ENCODE peak calls at places on chromosomes 1 and 21, in nine cellular contexts. Y is left lung, W is pancreas, N is left ventricle myocardium inferior, T is astrocyte, S is heart right ventricle, A is BE2C, V is uterus, Q is foreskin keratinocyte. C is an unnamed sample. For H3K27me3, the result is how much of the 10 kb centered on the place peaks cover.

GRCh38 chr1:174021611-174022079 is 512 bp downstream of the RC3H1 start:
- DNase-seq in Y (peak), W (no peak), N (peak), T (peak), S (peak), A (peak), V (peak), Q (peak), C (no peak)

GRCh38 chr1:155175281-155175926 is 1.8 kb downstream of the TRIM46 start:
- DNase-seq in Y (peak), W (no peak), N (no peak), T (no peak), S (peak), A (peak), V (no peak), Q (no peak), C (no peak)

GRCh38 chr1:42567038-42567437 is 91.2 kb upstream of the PPIH start:
- DNase-seq in Y (no peak), W (no peak), N (no peak), T (no peak), S (no peak), A (no peak), V (no peak), Q (no peak), C (no peak)

GRCh38 chr1:204384636-204385354 is 25.1 kb upstream of the PLEKHA6 start:
- DNase-seq in Y (peak), W (no peak), N (peak), T (peak), S (peak), A (peak), V (peak), Q (peak), C (no peak)

GRCh38 chr1:59020151-59020997 is 236.5 kb upstream of the JUN start:
- DNase-seq in Y (no peak), W (no peak), N (peak), T (peak), S (peak), A (no peak), V (peak), Q (peak), C (no peak)

GRCh38 chr1:26084844-26085243 is 17.4 kb upstream of the TRIM63 start:
- DNase-seq in Y (no peak), W (no peak), N (no peak), T (no peak), S (no peak), A (no peak), V (no peak), Q (no peak), C (no peak)

GRCh38 chr1:109928591-109929111 is 18.0 kb downstream of the CSF1 start:
- DNase-seq in Y (no peak), W (peak), N (peak), T (peak), S (peak), A (peak), V (peak), Q (no peak), C (peak)

GRCh38 chr21:22019766-22020165 is 1021.6 kb downstream of the NCAM2 start:
- DNase-seq in Y (no peak), W (no peak), N (no peak), T (no peak), S (no peak), A (no peak), V (no peak), Q (peak), C (peak)

GRCh38 chr1:152188673-152189591 is 29.9 kb upstream of the RPTN start:
- DNase-seq in Y (peak), W (peak), N (peak), T (peak), S (peak), A (peak), V (peak), Q (peak), C (peak)

GRCh38 chr1:85189120-85189519 is 11.7 kb downstream of the SYDE2 start:
- DNase-seq in Y (no peak), W (no peak), N (no peak), T (no peak), S (no peak), A (no peak), V (no peak), Q (no peak), C (no peak)

GRCh38 chr1:83822206-83822605 is 176.7 kb downstream of the TTLL7 start:
- DNase-seq in Y (no peak), W (no peak), N (no peak), T (no peak), S (no peak), A (no peak), V (no peak), Q (peak), C (no peak)

GRCh38 chr1:174258148-174258550 is 98.8 kb downstream of the RABGAP1L start:
- DNase-seq in Y (no peak), W (no peak), N (no peak), T (peak), S (peak), A (peak), V (no peak), Q (peak), C (peak)

GRCh38 chr21:42012763-42013329 is 2.7 kb upstream of the ZBTB21 start:
- DNase-seq in Y (no peak), W (no peak), N (no peak), T (no peak), S (no peak), A (no peak), V (no peak), Q (peak), C (no peak)

GRCh38 chr1:24502168-24503002 is at the start of gene RCAN3:
- DNase-seq in Y (peak), W (peak), N (peak), T (peak), S (peak), A (peak), V (peak), Q (peak), C (peak)

GRCh38 chr1:116130376-116130775 is 19.2 kb downstream of the MAB21L3 start:
- DNase-seq in Y (no peak), W (no peak), N (no peak), T (no peak), S (no peak), A (no peak), V (no peak), Q (no peak), C (no peak)

GRCh38 chr1:116755681-116756080 is 1.5 kb downstream of the CD2 start:
- DNase-seq in Y (no peak), W (no peak), N (no peak), T (no peak), S (no peak), A (no peak), V (no peak), Q (no peak), C (no peak)

GRCh38 chr1:51607676-51608075 is 9.2 kb upstream of the OSBPL9 start:
- DNase-seq in Y (no peak), W (no peak), N (no peak), T (no peak), S (no peak), A (no peak), V (no peak), Q (no peak), C (no peak)

GRCh38 chr1:19815801-19816736 is 986 bp upstream of the RNF186 start:
- DNase-seq in Y (peak), W (peak), N (no peak), T (no peak), S (no peak), A (no peak), V (no peak), Q (no peak), C (no peak)

GRCh38 chr1:213972141-213972540 is 15.6 kb upstream of the PROX1 start:
- DNase-seq in Y (no peak), W (no peak), N (no peak), T (no peak), S (no peak), A (no peak), V (no peak), Q (no peak), C (no peak)

GRCh38 chr1:18452550-18452949 is 28.2 kb upstream of the KLHDC7A start:
- DNase-seq in Y (no peak), W (no peak), N (no peak), T (no peak), S (no peak), A (peak), V (no peak), Q (no peak), C (peak)

GRCh38 chr1:244789276-244789580 is 46.2 kb upstream of the COX20 start:
- DNase-seq in Y (no peak), W (no peak), N (no peak), T (no peak), S (no peak), A (no peak), V (no peak), Q (no peak), C (no peak)

GRCh38 chr1:171457412-171457811 is 27.9 kb upstream of the PRRC2C start:
- DNase-seq in Y (no peak), W (no peak), N (no peak), T (no peak), S (no peak), A (no peak), V (no peak), Q (peak), C (peak)

GRCh38 chr21:33402011-33402979 is 918 bp upstream of the IFNGR2 start:
- DNase-seq in Y (peak), W (peak), N (peak), T (peak), S (peak), A (no peak), V (peak), Q (peak), C (peak)

GRCh38 chr1:222912730-222913129 is 97.9 kb downstream of the DISP1 start:
- DNase-seq in Y (no peak), W (no peak), N (no peak), T (peak), S (no peak), A (no peak), V (no peak), Q (no peak), C (no peak)

GRCh38 chr1:20454004-20454403 is 32.0 kb downstream of the CAMK2N1 start:
- DNase-seq in Y (no peak), W (no peak), N (no peak), T (no peak), S (no peak), A (no peak), V (no peak), Q (no peak), C (no peak)

GRCh38 chr21:31265293-31265692 is 78.8 kb downstream of the TIAM1 start:
- DNase-seq in Y (no peak), W (no peak), N (peak), T (no peak), S (peak), A (no peak), V (peak), Q (no peak), C (no peak)

GRCh38 chr1:158458263-158458662 is 3.4 kb upstream of the OR10K1 start:
- DNase-seq in Y (no peak), W (no peak), N (no peak), T (no peak), S (no peak), A (no peak), V (no peak), Q (no peak), C (no peak)

GRCh38 chr1:87763498-87763897 is 434.8 kb downstream of the LMO4 start:
- DNase-seq in Y (no peak), W (no peak), N (no peak), T (no peak), S (no peak), A (no peak), V (no peak), Q (no peak), C (no peak)

GRCh38 chr1:25245809-25246599 is 1.2 kb downstream of the RSRP1 start:
- DNase-seq in Y (no peak), W (no peak), N (no peak), T (no peak), S (no peak), A (no peak), V (no peak), Q (no peak), C (no peak)

GRCh38 chr1:2447274-2448097 is 28.6 kb upstream of the PLCH2 start:
- DNase-seq in Y (no peak), W (no peak), N (no peak), T (no peak), S (no peak), A (no peak), V (no peak), Q (no peak), C (no peak)

GRCh38 chr21:45017376-45017960 is 56.9 kb upstream of the ADARB1 start:
- DNase-seq in Y (peak), W (no peak), N (no peak), T (no peak), S (no peak), A (no peak), V (peak), Q (peak), C (no peak)

GRCh38 chr1:180360333-180361075 is 130.4 kb downstream of the LHX4 start:
- DNase-seq in Y (no peak), W (no peak), N (no peak), T (peak), S (no peak), A (no peak), V (no peak), Q (peak), C (no peak)

GRCh38 chr1:183180213-183180612 is 5.9 kb upstream of the LAMC2 start:
- DNase-seq in Y (no peak), W (no peak), N (no peak), T (peak), S (peak), A (peak), V (peak), Q (peak), C (peak)

GRCh38 chr1:87684786-87685185 is 356.1 kb downstream of the LMO4 start:
- DNase-seq in Y (no peak), W (no peak), N (no peak), T (peak), S (peak), A (no peak), V (no peak), Q (no peak), C (peak)

GRCh38 chr1:16144325-16145029 is 11.4 kb downstream of the EPHA2 start:
- DNase-seq in Y (no peak), W (no peak), N (no peak), T (no peak), S (no peak), A (no peak), V (no peak), Q (peak), C (no peak)

GRCh38 chr1:226702957-226703831 is 35.9 kb downstream of the ITPKB start:
- DNase-seq in Y (peak), W (peak), N (peak), T (peak), S (peak), A (peak), V (peak), Q (no peak), C (peak)

GRCh38 chr1:8733463-8733862 is 84.0 kb downstream of the RERE start:
- DNase-seq in Y (no peak), W (no peak), N (no peak), T (no peak), S (no peak), A (no peak), V (no peak), Q (peak), C (no peak)

GRCh38 chr1:112538883-112539282 is 30.1 kb downstream of the WNT2B start:
- DNase-seq in Y (no peak), W (no peak), N (no peak), T (no peak), S (no peak), A (no peak), V (no peak), Q (no peak), C (no peak)

GRCh38 chr1:37708471-37708870 is 16.2 kb downstream of the CDCA8 start:
- DNase-seq in Y (no peak), W (no peak), N (no peak), T (no peak), S (no peak), A (no peak), V (no peak), Q (no peak), C (no peak)

GRCh38 chr1:28893403-28894102 is 20.8 kb upstream of the EPB41 start:
- DNase-seq in Y (no peak), W (no peak), N (no peak), T (no peak), S (no peak), A (peak), V (no peak), Q (no peak), C (no peak)
- TF ChIP-seq CTCF in Y (no peak), W (no peak), N (no peak), T (peak), S (no peak), A (peak), V (no peak), Q (peak), C (peak)

GRCh38 chr1:248793592-248793991 is 32.1 kb downstream of the SH3BP5L start:
- DNase-seq in Y (no peak), W (no peak), N (no peak), T (no peak), S (no peak), A (no peak), V (no peak), Q (no peak), C (no peak)
- H3K27me3 ChIP-seq in Y (under half), W (under half), N (under half), T (under half), S (under half), A (under half), V (under half), Q (under half), C (under half)

GRCh38 chr1:230917284-230918135 is 49.2 kb upstream of the C1orf198 start:
- DNase-seq in Y (peak), W (peak), N (peak), T (peak), S (peak), A (peak), V (peak), Q (peak), C (peak)

GRCh38 chr1:230926182-230926581 is 52.5 kb downstream of the TTC13 start:
- DNase-seq in Y (no peak), W (no peak), N (no peak), T (no peak), S (no peak), A (no peak), V (no peak), Q (no peak), C (no peak)

GRCh38 chr1:230919201-230919600 is 50.9 kb upstream of the C1orf198 start:
- DNase-seq in Y (no peak), W (no peak), N (no peak), T (no peak), S (no peak), A (no peak), V (no peak), Q (no peak), C (no peak)

GRCh38 chr1:230916607-230917283 is 48.4 kb upstream of the C1orf198 start:
- DNase-seq in Y (no peak), W (no peak), N (no peak), T (no peak), S (no peak), A (no peak), V (no peak), Q (no peak), C (no peak)

GRCh38 chr1:230922620-230923019 is 54.3 kb upstream of the C1orf198 start:
- DNase-seq in Y (no peak), W (no peak), N (no peak), T (no peak), S (no peak), A (no peak), V (no peak), Q (no peak), C (peak)
- TF ChIP-seq CTCF in Y (no peak), W (no peak), N (no peak), T (no peak), S (no peak), A (peak), V (no peak), Q (peak), C (peak)

GRCh38 chr1:1173061-1173792 is 453 bp upstream of the TTLL10 start:
- DNase-seq in Y (peak), W (peak), N (peak), T (no peak), S (no peak), A (no peak), V (no peak), Q (no peak), C (no peak)

GRCh38 chr1:1177452-1178206 is 3.9 kb downstream of the TTLL10 start:
- DNase-seq in Y (peak), W (peak), N (no peak), T (no peak), S (no peak), A (peak), V (no peak), Q (no peak), C (no peak)

GRCh38 chr1:1176931-1177330 is 3.3 kb downstream of the TTLL10 start:
- DNase-seq in Y (peak), W (no peak), N (no peak), T (no peak), S (no peak), A (no peak), V (no peak), Q (no peak), C (no peak)

GRCh38 chr1:1173793-1174415 is at the start of gene TTLL10:
- DNase-seq in Y (peak), W (peak), N (peak), T (no peak), S (no peak), A (peak), V (no peak), Q (no peak), C (no peak)

DNA sequence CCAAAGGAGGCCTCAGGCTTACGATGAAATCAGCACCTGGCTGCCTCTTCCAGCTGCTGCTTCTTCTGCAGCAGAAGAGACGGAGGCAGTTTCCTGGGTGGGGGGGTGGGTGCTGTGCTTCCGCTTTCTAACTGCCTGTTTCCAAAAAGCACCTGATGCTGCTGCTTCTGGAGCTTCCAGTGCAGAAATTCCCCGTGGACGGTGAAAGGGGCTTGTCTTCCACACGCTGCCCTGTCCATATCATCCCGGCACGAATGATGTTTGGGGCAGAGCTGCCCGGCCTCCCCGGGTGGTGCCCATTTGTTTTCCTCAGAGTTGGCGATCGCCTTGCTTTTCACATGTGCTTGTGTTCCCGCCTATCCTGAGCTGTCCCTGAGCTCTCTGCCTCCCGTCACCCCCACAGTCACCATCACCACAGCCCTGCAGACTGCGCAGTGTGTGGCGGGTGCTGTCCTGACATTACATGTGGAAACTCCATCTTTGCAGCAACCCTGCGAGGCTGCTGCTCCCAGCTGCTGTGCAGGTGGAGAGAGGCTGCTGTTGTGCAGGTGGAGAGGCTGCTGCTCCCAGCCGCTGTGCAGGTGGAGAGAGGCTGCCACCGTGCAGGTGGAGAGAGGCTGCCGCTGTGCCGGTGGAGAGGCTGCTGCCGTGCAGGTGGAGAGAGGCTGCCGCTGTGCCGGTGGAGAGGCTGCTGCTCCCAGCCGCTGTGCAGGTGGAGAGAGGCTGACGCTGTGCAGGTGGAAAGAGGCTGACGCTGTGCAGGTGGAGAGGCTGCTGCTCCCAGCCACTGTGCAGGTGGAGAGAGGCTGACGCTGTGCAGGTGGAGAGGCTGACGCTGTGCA is 1.8 kb downstream of the TTLL10 start:
- DNase-seq in Y (peak), W (peak), N (no peak), T (no peak), S (no peak), A (peak), V (no peak), Q (no peak), C (no peak)
- H3K27me3 ChIP-seq in Y (half or more), W (under half), N (half or more), T (under half), S (under half), A (under half), V (under half), Q (under half), C (under half)

GRCh38 chr1:54125671-54126070 is 27.1 kb downstream of the CDCP2 start:
- DNase-seq in Y (no peak), W (no peak), N (peak), T (no peak), S (peak), A (no peak), V (no peak), Q (no peak), C (peak)
- TF ChIP-seq CTCF in Y (no peak), W (peak), N (peak), T (no peak), S (peak), A (peak), V (no peak), Q (peak), C (peak)

DNA sequence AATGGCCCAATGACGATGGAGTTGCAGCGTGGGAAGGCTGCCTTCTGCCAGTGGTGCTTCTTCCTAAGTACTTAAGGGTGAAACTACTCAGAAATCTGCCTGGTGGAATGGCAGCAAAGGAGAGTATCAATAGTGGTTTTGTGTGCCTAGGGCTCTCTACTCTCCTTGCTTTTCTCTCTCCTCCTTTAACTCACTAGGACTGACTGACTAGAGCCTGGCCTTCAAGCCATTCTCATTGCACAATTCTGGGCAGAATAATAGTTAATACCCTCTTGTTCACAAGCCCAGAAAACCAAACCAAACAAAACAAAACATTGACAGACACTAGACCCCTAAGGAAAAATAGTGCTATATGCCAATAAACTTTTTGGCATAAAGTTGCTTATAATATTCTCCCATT is 171.2 kb upstream of the PTGFR start:
- DNase-seq in Y (no peak), W (no peak), N (no peak), T (no peak), S (no peak), A (no peak), V (no peak), Q (no peak), C (no peak)
- H3K27me3 ChIP-seq in Y (under half), W (under half), N (under half), T (under half), S (under half), A (under half), V (under half), Q (under half), C (under half)

GRCh38 chr1:94544706-94545490 is 3.3 kb upstream of the F3 start:
- DNase-seq in Y (no peak), W (no peak), N (no peak), T (peak), S (no peak), A (no peak), V (no peak), Q (peak), C (peak)
- TF ChIP-seq CTCF in Y (no peak), W (no peak), N (no peak), T (no peak), S (no peak), A (no peak), V (no peak), Q (peak), C (peak)

GRCh38 chr1:229430761-229431269 is 3.1 kb downstream of the ACTA1 start:
- DNase-seq in Y (peak), W (peak), N (peak), T (peak), S (peak), A (no peak), V (no peak), Q (no peak), C (peak)
- H3K27me3 ChIP-seq in Y (half or more), W (under half), N (half or more), T (half or more), S (under half), A (under half), V (half or more), Q (half or more), C (half or more)